ENCODE peak calls at places on chromosomes 2 and 18, in ten cellular contexts. Z is tibial nerve; D is GM23248; B is PC-9; X is psoas muscle; N is thyroid gland; H is mammary epithelial cell; W is A673; Y is CD8-positive, alpha-beta T cell; I is CD8-positive, alpha-beta memory T cell. M is an unnamed sample.

GRCh38 chr2:168454737-168455691 is 1.1 kb upstream of the CERS6 start:
- DNase-seq in Z (no peak), D (no peak), B (no peak), X (no peak), N (no peak), H (no peak), W (no peak), Y (no peak), I (no peak), M (no peak)

GRCh38 chr18:77423468-77423867 is 173.8 kb downstream of the GALR1 start:
- DNase-seq in Z (no peak), D (no peak), B (no peak), X (no peak), N (no peak), H (no peak), W (no peak), Y (no peak), I (no peak), M (no peak)

GRCh38 chr2:203534486-203535077 is 519 bp downstream of the RAPH1 start:
- DNase-seq in Z (peak; percentile 9), D (peak; percentile 59), B (no peak), X (no peak), N (no peak), H (peak; percentile 39), W (peak; percentile 51), Y (no peak), I (peak; percentile 49), M (peak; percentile 17)

GRCh38 chr18:35283923-35284794 is 5.9 kb downstream of the ZSCAN30 start:
- DNase-seq in Z (no peak), D (no peak), B (no peak), X (no peak), N (no peak), H (no peak), W (no peak), Y (no peak), I (no peak), M (no peak)

GRCh38 chr2:111236027-111236426 is 115.3 kb downstream of the BCL2L11 start:
- DNase-seq in Z (no peak), D (no peak), B (peak; percentile 19), X (peak; percentile 30), N (peak; percentile 96), H (peak; percentile 91), W (no peak), Y (no peak), I (no peak), M (no peak)

GRCh38 chr2:110702514-110702913 is 24.7 kb upstream of the BUB1 start:
- DNase-seq in Z (no peak), D (no peak), B (no peak), X (no peak), N (no peak), H (no peak), W (no peak), Y (no peak), I (no peak), M (no peak)

GRCh38 chr18:62335494-62335893 is 10.4 kb downstream of the TNFRSF11A start:
- DNase-seq in Z (no peak), D (no peak), B (no peak), X (no peak), N (no peak), H (no peak), W (no peak), Y (no peak), I (no peak), M (no peak)

GRCh38 chr18:33316146-33316587 is 124.4 kb downstream of the CCDC178 start:
- DNase-seq in Z (no peak), D (no peak), B (no peak), X (no peak), N (no peak), H (no peak), W (no peak), Y (no peak), I (no peak), M (no peak)

GRCh38 chr2:212227755-212228154 is 310.8 kb downstream of the ERBB4 start:
- DNase-seq in Z (peak; percentile 11), D (peak; percentile 91), B (peak; percentile 44), X (no peak), N (peak; percentile 63), H (peak; percentile 70), W (peak; percentile 95), Y (no peak), I (no peak), M (peak; percentile 91)

GRCh38 chr18:61531182-61531581 is 198.0 kb downstream of the CDH20 start:
- DNase-seq in Z (no peak), D (no peak), B (no peak), X (no peak), N (no peak), H (no peak), W (peak; percentile 56), Y (no peak), I (no peak), M (no peak)

GRCh38 chr2:168992591-168993349 is 38.4 kb downstream of the ABCB11 start:
- DNase-seq in Z (no peak), D (peak; percentile 48), B (no peak), X (no peak), N (no peak), H (peak; percentile 62), W (no peak), Y (no peak), I (no peak), M (peak; percentile 39)

GRCh38 chr2:98412751-98413445 is 31.8 kb upstream of the INPP4A start:
- DNase-seq in Z (peak; percentile 69), D (peak; percentile 69), B (peak; percentile 50), X (no peak), N (peak; percentile 13), H (peak; percentile 41), W (peak; percentile 77), Y (peak; percentile 46), I (peak; percentile 62), M (peak; percentile 66)

GRCh38 chr2:52390651-52391050 is 1358.7 kb upstream of the NRXN1 start:
- DNase-seq in Z (no peak), D (no peak), B (no peak), X (no peak), N (no peak), H (no peak), W (no peak), Y (no peak), I (no peak), M (no peak)
- H3K9me3 ChIP-seq in Z (no peaks in the 10 kb centered on the region), D (no peaks in the 10 kb centered on the region), B (no peaks in the 10 kb centered on the region), X (no peaks in the 10 kb centered on the region), N (no peaks in the 10 kb centered on the region), H (no peaks in the 10 kb centered on the region), W (no peaks in the 10 kb centered on the region), Y (no peaks in the 10 kb centered on the region), I (no peaks in the 10 kb centered on the region), M (no peaks in the 10 kb centered on the region)

DNA sequence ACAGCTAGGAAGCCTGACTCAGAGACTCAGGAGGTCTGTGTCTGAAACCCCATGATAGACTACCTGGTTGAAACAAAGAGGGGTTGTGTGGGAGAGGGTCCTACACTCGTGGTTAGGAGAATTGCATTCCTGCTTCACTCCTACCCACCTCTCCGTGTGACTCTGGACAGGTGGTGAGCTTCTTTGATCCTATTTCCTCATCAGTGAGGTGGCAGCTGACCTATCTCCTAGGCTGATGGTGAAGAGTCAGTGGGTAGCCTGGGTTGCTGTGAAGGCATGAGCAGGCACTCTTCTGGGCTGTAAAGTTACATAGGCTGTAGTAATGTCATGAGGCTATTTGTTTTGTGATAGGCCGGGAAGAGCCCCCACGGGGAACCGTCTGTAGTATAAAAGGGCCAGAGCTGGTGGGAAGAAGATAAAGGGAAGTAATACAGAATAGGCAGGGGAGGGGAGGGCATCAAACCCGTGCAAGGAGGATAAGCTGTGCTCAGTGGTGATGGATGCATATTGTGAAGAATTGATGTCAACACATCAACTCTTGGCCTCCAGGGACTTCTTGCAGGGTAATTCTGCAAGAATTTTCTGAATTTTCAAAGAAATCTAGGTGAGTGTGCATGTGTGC is 83.9 kb downstream of the TMEM247 start:
- DNase-seq in Z (no peak), D (no peak), B (no peak), X (no peak), N (no peak), H (no peak), W (no peak), Y (no peak), I (no peak), M (no peak)
- H3K4me1 ChIP-seq in Z (peaks cover 82% of the 10 kb centered on the region), D (peaks cover 7% of the 10 kb centered on the region), B (no peaks in the 10 kb centered on the region), X (peaks cover 95% of the 10 kb centered on the region), N (peaks cover 7% of the 10 kb centered on the region), H (no peaks in the 10 kb centered on the region), W (no peaks in the 10 kb centered on the region), Y (peaks cover 17% of the 10 kb centered on the region), I (peaks cover 10% of the 10 kb centered on the region), M (peaks cover under 1% of the 10 kb centered on the region)

GRCh38 chr2:16281451-16282330 is 341.3 kb downstream of the MYCN start:
- DNase-seq in Z (peak; percentile 15), D (no peak), B (no peak), X (no peak), N (peak; percentile 48), H (peak; percentile 32), W (peak; percentile 71), Y (no peak), I (no peak), M (no peak)

GRCh38 chr2:16285813-16286510 is 345.6 kb downstream of the MYCN start:
- DNase-seq in Z (no peak), D (no peak), B (no peak), X (no peak), N (no peak), H (no peak), W (no peak), Y (no peak), I (no peak), M (no peak)

GRCh38 chr2:16284941-16285625 is 344.7 kb downstream of the MYCN start:
- DNase-seq in Z (no peak), D (no peak), B (no peak), X (no peak), N (no peak), H (no peak), W (no peak), Y (no peak), I (no peak), M (no peak)

GRCh38 chr2:16282511-16282910 is 342.2 kb downstream of the MYCN start:
- DNase-seq in Z (no peak), D (no peak), B (no peak), X (no peak), N (no peak), H (no peak), W (no peak), Y (no peak), I (no peak), M (no peak)

DNA sequence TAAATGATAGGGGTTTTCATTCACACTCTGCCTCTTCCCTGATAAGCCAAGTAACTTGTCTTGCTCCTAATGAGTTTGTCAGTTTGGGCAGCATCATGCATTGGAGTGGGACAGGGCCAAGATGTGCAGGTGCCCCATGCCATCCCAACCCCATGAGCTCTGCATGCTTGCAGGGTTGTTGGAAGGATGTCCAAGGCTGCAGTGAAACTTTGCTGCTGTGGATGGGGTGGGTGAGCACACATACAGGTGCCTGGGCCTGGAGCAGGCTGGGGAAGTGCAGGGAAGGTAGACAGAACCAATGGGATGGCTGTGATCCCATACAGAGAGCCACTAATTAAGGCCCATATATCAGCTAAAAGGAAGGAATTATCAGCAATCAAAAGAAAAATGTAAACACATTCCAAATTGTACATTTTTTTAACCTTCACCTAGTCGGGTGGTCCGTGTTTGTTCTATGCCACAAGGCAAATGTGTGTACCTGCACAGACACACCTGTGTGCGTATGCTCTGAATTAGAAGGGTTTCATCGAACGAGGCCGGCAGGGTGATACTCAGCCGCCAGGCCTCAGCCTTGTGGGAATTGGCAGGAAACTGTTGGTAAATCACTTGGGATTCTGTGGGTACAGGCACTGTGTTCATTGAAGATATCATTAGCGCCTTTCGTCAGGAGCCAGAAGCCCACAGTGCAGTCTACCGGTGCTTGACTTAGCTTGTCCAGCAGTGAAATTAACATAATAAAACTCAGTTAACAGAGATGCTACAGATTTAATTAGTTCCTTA is 342.9 kb downstream of the MYCN start:
- DNase-seq in Z (no peak), D (no peak), B (no peak), X (no peak), N (no peak), H (no peak), W (no peak), Y (no peak), I (no peak), M (no peak)
- H3K9me3 ChIP-seq in Z (no peaks in the 10 kb centered on the region), D (no peaks in the 10 kb centered on the region), B (no peaks in the 10 kb centered on the region), X (no peaks in the 10 kb centered on the region), N (no peaks in the 10 kb centered on the region), H (peaks cover 23% of the 10 kb centered on the region), W (no peaks in the 10 kb centered on the region), Y (no peaks in the 10 kb centered on the region), I (no peaks in the 10 kb centered on the region), M (no peaks in the 10 kb centered on the region)

GRCh38 chr18:13465126-13465446 is 246.5 kb downstream of the LDLRAD4 start:
- DNase-seq in Z (no peak), D (no peak), B (no peak), X (no peak), N (no peak), H (no peak), W (no peak), Y (no peak), I (no peak), M (no peak)
- H3K4me1 ChIP-seq in Z (peaks cover 18% of the 10 kb centered on the region), D (no peaks in the 10 kb centered on the region), B (no peaks in the 10 kb centered on the region), X (peaks cover 11% of the 10 kb centered on the region), N (no peaks in the 10 kb centered on the region), H (no peaks in the 10 kb centered on the region), W (peaks cover 27% of the 10 kb centered on the region), Y (peaks cover 44% of the 10 kb centered on the region), I (peaks cover 42% of the 10 kb centered on the region), M (no peaks in the 10 kb centered on the region)

M was measured in fibroblast of lung.